ENCODE peak calls at places on chromosomes 5 and 9, in five cellular contexts. F is progenitor cell of endocrine pancreas, M is GM13977, C is esophagus squamous epithelium, L is GM23338. I is an unnamed sample.

GRCh38 chr5:158074992-158075769 is 216.2 kb upstream of the CLINT1 start:
- DNase-seq in F (peak), M (peak), C (no peak), L (peak), I (peak)

GRCh38 chr9:122807271-122807900 is 7.5 kb downstream of the OR1K1 start:
- DNase-seq in F (no peak), M (no peak), C (no peak), L (no peak), I (no peak)

GRCh38 chr5:77851229-77852067 is 75.3 kb upstream of the TBCA start:
- DNase-seq in F (peak), M (peak), C (no peak), L (peak), I (peak)

GRCh38 chr5:102749416-102750021 is 5.6 kb upstream of the PAM start:
- DNase-seq in F (no peak), M (no peak), C (no peak), L (peak), I (no peak)

GRCh38 chr5:9015250-9015936 is 530.5 kb downstream of the SEMA5A start:
- DNase-seq in F (no peak), M (no peak), C (no peak), L (no peak), I (no peak)

GRCh38 chr5:143966280-143966679 is 154.3 kb downstream of the HMHB1 start:
- DNase-seq in F (no peak), M (no peak), C (no peak), L (no peak), I (no peak)

GRCh38 chr5:133123297-133123696 is 71.5 kb downstream of the HSPA4 start:
- DNase-seq in F (no peak), M (no peak), C (no peak), L (no peak), I (no peak)

GRCh38 chr5:93188876-93189485 is 392.0 kb downstream of the NR2F1-AS1 start:
- DNase-seq in F (no peak), M (no peak), C (no peak), L (no peak), I (no peak)

GRCh38 chr9:95807326-95807947 is 68.1 kb upstream of the ERCC6L2 start:
- DNase-seq in F (no peak), M (no peak), C (no peak), L (no peak), I (no peak)

GRCh38 chr9:111661150-111661801 is at the start of gene GNG10:
- DNase-seq in F (peak), M (peak), C (no peak), L (peak), I (peak)

GRCh38 chr5:10639846-10640368 is 76.0 kb downstream of the ANKRD33B start:
- DNase-seq in F (no peak), M (no peak), C (no peak), L (no peak), I (no peak)

GRCh38 chr5:141874262-141874964 is 3.8 kb downstream of the PCDH1 start:
- DNase-seq in F (no peak), M (no peak), C (no peak), L (no peak), I (no peak)

GRCh38 chr9:125261501-125262216 is at the start of gene GAPVD1:
- DNase-seq in F (peak), M (peak), C (peak), L (peak), I (peak)
- TF ChIP-seq CTCF in F (peak), M (peak), C (no peak), L (peak), I (no peak)

DNA sequence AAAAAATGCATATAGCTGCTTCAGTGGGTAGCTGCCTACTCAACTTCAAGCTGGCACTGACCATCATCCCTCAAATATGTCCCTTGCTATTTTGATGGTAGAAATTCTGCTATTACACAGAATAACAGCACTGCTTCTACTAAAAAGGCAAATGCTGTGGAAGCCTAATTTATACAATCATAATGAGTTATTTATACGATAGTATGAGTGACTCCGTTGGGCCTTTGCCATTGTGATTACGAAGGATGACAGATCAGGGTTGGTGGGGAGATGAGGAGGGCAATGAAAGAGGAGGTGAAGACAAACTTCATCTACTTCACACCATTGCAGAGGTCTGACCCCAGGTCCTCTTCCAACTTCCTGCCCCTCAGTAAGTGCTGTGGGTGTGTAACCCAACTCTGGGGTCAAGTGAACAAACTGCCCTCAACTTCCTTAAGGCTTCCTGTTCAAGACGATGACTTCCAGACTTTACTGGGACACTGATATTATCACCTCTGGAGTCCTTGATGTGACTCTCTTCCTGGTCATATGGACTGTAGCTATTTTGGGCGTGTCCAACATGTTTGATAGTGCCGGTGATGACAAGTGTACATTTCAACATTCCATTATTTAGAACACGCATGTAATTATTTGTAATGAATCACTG is 74.1 kb upstream of the RPS23 start:
- DNase-seq in F (no peak), M (no peak), C (no peak), L (no peak), I (no peak)
- TF ChIP-seq CTCF in F (no peak), M (no peak), C (no peak), L (no peak), I (peak)

GRCh38 chr5:103973669-103974068 is 411.1 kb upstream of the NUDT12 start:
- DNase-seq in F (no peak), M (no peak), C (no peak), L (peak), I (no peak)
- TF ChIP-seq CTCF in F (no peak), M (no peak), C (no peak), L (peak), I (peak)

DNA sequence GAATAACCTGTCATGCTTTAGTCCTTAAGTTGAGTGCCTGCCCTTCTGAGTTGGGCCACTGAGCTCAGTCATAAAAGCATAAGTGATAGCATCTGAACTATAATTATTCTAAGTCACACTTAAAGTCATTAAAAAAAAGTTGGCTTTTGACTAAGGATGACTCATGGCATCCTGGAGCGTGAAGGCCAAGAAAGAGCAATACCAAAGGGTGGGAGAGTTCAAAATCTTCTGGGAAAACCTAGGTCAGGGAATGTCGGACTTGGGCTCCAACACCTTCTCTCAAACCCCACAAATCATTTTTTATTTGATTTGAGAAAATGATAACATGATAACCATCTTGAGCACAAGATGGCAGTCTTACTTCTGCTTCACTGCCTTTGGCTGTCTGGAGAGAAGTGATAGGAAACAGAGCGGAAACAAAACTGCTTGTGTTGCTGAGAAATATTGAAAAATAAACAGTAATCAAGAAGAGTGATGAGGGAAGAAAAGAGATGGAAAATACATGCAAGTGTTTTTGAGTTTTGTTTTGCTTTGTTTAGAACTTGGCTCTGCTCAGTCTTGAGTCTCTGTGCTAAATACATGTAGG is 16.9 kb upstream of the NTRK2 start:
- DNase-seq in F (no peak), M (no peak), C (no peak), L (no peak), I (no peak)
- TF ChIP-seq CTCF in F (no peak), M (no peak), C (no peak), L (peak), I (no peak)

DNA sequence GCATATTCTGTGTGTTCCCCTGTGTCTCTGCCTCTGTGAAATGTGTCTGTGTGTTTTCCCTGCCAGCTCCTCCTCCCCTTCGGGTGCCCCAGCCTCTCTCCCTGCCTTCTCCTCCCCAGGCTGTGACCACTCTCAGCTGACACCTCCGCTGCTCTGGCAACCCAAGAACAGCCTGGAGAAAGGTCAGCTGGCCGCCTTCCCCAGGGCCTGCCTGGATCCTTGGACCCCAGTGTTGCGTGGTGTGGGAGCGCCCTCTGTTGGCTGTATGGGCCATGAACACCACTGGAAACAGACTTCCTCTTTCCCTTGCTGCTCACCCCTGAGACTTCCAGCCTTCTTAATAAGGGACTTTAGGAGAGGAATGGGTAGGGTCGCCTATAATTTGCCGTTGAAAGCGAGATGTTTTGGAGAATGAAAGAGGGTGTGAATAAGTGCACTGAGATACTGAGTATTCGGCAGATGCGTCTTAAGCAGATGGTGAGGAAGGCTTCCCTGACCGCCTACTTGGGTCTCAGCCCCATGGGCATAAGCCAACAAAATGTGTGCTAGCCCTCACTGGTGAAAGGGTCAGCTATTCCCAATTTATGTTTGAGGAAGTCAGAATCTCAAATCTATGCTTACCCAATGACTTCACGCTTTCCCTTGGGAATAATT is 114.9 kb upstream of the TRIM32 start:
- DNase-seq in F (peak), M (peak), C (no peak), L (peak), I (peak)
- TF ChIP-seq CTCF in F (peak), M (peak), C (peak), L (peak), I (peak)

GRCh38 chr5:20972419-20972925 is 984.5 kb upstream of the CDH18 start:
- DNase-seq in F (no peak), M (no peak), C (no peak), L (peak), I (peak)
- TF ChIP-seq CTCF in F (peak), M (peak), C (no peak), L (peak), I (no peak)

GRCh38 chr9:882416-882931 is 41.0 kb downstream of the DMRT1 start:
- DNase-seq in F (no peak), M (no peak), C (no peak), L (peak), I (no peak)
- TF ChIP-seq CTCF in F (no peak), M (no peak), C (no peak), L (peak), I (peak)

DNA sequence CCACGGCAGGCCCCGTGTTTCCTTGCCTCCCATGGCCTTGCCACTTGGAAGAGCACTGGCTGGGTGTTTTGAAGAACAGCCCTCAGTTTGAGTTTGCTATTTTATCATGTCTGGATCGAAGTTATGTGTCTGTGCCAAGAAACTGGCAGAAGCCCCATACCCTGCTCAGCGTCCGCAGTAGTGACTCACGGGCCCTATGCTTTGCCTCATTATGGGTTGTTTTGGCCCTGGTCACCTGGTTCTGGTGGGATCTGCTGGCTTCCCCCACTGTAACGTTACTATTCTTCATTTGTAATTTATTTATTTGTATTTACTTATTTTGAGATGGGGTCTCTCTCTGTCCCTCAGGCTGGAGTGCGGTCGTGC is 42.3 kb upstream of the NKD2 start:
- DNase-seq in F (no peak), M (no peak), C (no peak), L (no peak), I (no peak)
- TF ChIP-seq CTCF in F (no peak), M (no peak), C (no peak), L (no peak), I (no peak)

GRCh38 chr5:36492998-36493655 is 113.3 kb upstream of the SLC1A3 start:
- DNase-seq in F (no peak), M (no peak), C (no peak), L (no peak), I (no peak)
- TF ChIP-seq CTCF in F (no peak), M (no peak), C (no peak), L (peak), I (no peak)

GRCh38 chr9:21473236-21473635 is 8.9 kb downstream of the IFNE start:
- DNase-seq in F (no peak), M (no peak), C (no peak), L (peak), I (no peak)
- TF ChIP-seq CTCF in F (no peak), M (no peak), C (no peak), L (no peak), I (no peak)